ENCODE peak calls at places on chromosomes 4 and X, in four cellular contexts. C, D, T and M are unnamed samples.
A peak's percentile ranks its signal among the peaks of the same experiment; 100 is the strongest.

GRCh38 chr4:6143603-6144181 is 56.7 kb downstream of the JAKMIP1 start:
- DNase-seq in D (no peak), C (no peak), T (no peak), M (no peak)

GRCh38 chrX:17542123-17542522 is 167.1 kb downstream of the NHS start:
- DNase-seq in T (peak; percentile 47), D (peak; percentile 52), C (no peak), M (no peak)

GRCh38 chrX:40172169-40172979 is 74.6 kb upstream of the BCOR start:
- DNase-seq in T (no peak), C (peak; percentile 78), D (peak; percentile 72), M (no peak)

GRCh38 chrX:65932173-65933084 is 107.5 kb downstream of the VSIG4 start:
- DNase-seq in C (no peak), D (no peak), T (no peak), M (no peak)

GRCh38 chrX:16145656-16146055 is 21.6 kb upstream of the MAGEB17 start:
- DNase-seq in T (no peak), C (no peak), D (no peak), M (no peak)

GRCh38 chr4:141080668-141081067 is 52.6 kb downstream of the RNF150 start:
- DNase-seq in T (no peak), D (no peak), C (no peak), M (no peak)

GRCh38 chr4:134666640-134667039 is 465.1 kb upstream of the PABPC4L start:
- DNase-seq in T (no peak), C (no peak), D (no peak), M (no peak)

GRCh38 chr4:79964715-79965345 is 108.2 kb downstream of the ANTXR2 start:
- DNase-seq in T (no peak), C (no peak), D (no peak), M (no peak)

GRCh38 chrX:31074522-31074921 is 2.7 kb upstream of the FTHL17 start:
- DNase-seq in T (no peak), D (no peak), C (no peak), M (no peak)

GRCh38 chr4:159398236-159398638 is 295.4 kb downstream of the RAPGEF2 start:
- DNase-seq in T (no peak), D (no peak), C (no peak), M (no peak)

GRCh38 chrX:39000802-39001201 is 199.5 kb downstream of the MID1IP1 start:
- DNase-seq in D (no peak), T (no peak), C (no peak), M (no peak)

GRCh38 chr4:94882756-94883155 is 125.0 kb downstream of the BMPR1B start:
- DNase-seq in D (no peak), C (no peak), T (no peak), M (no peak)

GRCh38 chrX:9745417-9746115 is 20.1 kb downstream of the GPR143 start:
- DNase-seq in T (no peak), D (no peak), C (no peak), M (no peak)

GRCh38 chrX:107014927-107015326 is 14.9 kb upstream of the MORC4 start:
- DNase-seq in C (no peak), T (no peak), D (no peak), M (no peak)

GRCh38 chrX:25016938-25017598 is 1.3 kb upstream of the ARX start:
- DNase-seq in C (no peak), T (no peak), D (no peak), M (no peak)

GRCh38 chr4:88143504-88143903 is 14.9 kb downstream of the ABCG2 start:
- DNase-seq in C (no peak), T (no peak), D (no peak), M (no peak)

GRCh38 chr4:21102667-21103066 is 402.4 kb downstream of the PACRGL start:
- DNase-seq in T (no peak), C (no peak), D (no peak), M (no peak)

GRCh38 chrX:111100191-111100590 is 4.2 kb downstream of the PAK3 start:
- DNase-seq in C (no peak), D (no peak), T (no peak), M (peak; percentile 37)

GRCh38 chr4:67853336-67853735 is 30.5 kb downstream of the TMPRSS11D start:
- DNase-seq in C (no peak), D (no peak), T (no peak), M (no peak)

GRCh38 chrX:63350551-63350950 is 581 bp downstream of the SPIN4 start:
- DNase-seq in C (no peak), T (no peak), D (no peak), M (no peak)

GRCh38 chr4:111512081-111512774 is 633.0 kb upstream of the FAM241A start:
- DNase-seq in T (no peak), C (no peak), D (no peak), M (no peak)

GRCh38 chr4:157204634-157205244 is 15.8 kb upstream of the GRIA2 start:
- DNase-seq in D (no peak), T (no peak), C (no peak), M (no peak)

GRCh38 chr4:21858971-21859370 is 89.6 kb downstream of the KCNIP4 start:
- DNase-seq in C (no peak), T (no peak), D (no peak), M (no peak)

GRCh38 chr4:110163327-110164070 is 34.9 kb downstream of the ELOVL6 start:
- DNase-seq in C (no peak), D (no peak), T (no peak), M (no peak)

GRCh38 chr4:75708218-75708691 is 16.1 kb upstream of the USO1 start:
- DNase-seq in C (no peak), D (no peak), T (no peak), M (no peak)

GRCh38 chr4:72314869-72315268 is 254.2 kb downstream of the ADAMTS3 start:
- DNase-seq in C (no peak), T (no peak), D (no peak), M (no peak)

GRCh38 chr4:13654158-13654797 is 26.8 kb upstream of the BOD1L1 start:
- DNase-seq in C (peak; percentile 83), T (peak; percentile 55), D (peak; percentile 86), M (peak; percentile 39)

GRCh38 chrX:99795495-99795894 is 614.6 kb downstream of the PCDH19 start:
- DNase-seq in C (no peak), T (no peak), D (no peak), M (no peak)

GRCh38 chrX:46574337-46574940 is 874 bp downstream of the CHST7 start:
- DNase-seq in C (peak; percentile 65), T (no peak), D (no peak), M (no peak)

GRCh38 chrX:46573896-46574336 is 351 bp downstream of the CHST7 start:
- DNase-seq in C (peak; percentile 71), D (peak; percentile 40), T (peak; percentile 40), M (no peak)

GRCh38 chrX:46572295-46572936 is 1.1 kb upstream of the CHST7 start:
- DNase-seq in T (no peak), D (no peak), C (no peak), M (no peak)

GRCh38 chrX:46574941-46575381 is 1.4 kb downstream of the CHST7 start:
- DNase-seq in D (peak; percentile 31), C (no peak), T (no peak), M (no peak)

GRCh38 chrX:46573331-46573895 is at the start of gene CHST7:
- DNase-seq in D (peak; percentile 52), C (peak; percentile 74), T (peak; percentile 36), M (no peak)
- TF ChIP-seq POLR2A in D (no peak), C (no peak), T (no peak), M (no peak)

GRCh38 chr4:99947608-99948007 is 1.2 kb upstream of the DNAJB14 start:
- DNase-seq in T (no peak), D (no peak), C (no peak), M (no peak)

GRCh38 chr4:99947190-99947578 is 766 bp upstream of the DNAJB14 start:
- DNase-seq in D (no peak), T (no peak), C (no peak), M (no peak)

GRCh38 chr4:99949999-99950912 is at the start of gene H2AZ1:
- DNase-seq in D (peak; percentile 99), C (peak; percentile 100), T (peak; percentile 99), M (peak; percentile 85)

GRCh38 chr4:99950913-99951254 is 809 bp upstream of the H2AZ1 start:
- DNase-seq in C (no peak), D (no peak), T (no peak), M (no peak)

GRCh38 chr4:99949034-99949998 is 759 bp downstream of the H2AZ1 start:
- DNase-seq in D (peak; percentile 90), C (peak; percentile 94), T (peak; percentile 87), M (peak; percentile 30)
- TF ChIP-seq POLR2AphosphoS5 in D (peak; percentile 30), C (no peak), T (peak; percentile 39), M (no peak)

DNA sequence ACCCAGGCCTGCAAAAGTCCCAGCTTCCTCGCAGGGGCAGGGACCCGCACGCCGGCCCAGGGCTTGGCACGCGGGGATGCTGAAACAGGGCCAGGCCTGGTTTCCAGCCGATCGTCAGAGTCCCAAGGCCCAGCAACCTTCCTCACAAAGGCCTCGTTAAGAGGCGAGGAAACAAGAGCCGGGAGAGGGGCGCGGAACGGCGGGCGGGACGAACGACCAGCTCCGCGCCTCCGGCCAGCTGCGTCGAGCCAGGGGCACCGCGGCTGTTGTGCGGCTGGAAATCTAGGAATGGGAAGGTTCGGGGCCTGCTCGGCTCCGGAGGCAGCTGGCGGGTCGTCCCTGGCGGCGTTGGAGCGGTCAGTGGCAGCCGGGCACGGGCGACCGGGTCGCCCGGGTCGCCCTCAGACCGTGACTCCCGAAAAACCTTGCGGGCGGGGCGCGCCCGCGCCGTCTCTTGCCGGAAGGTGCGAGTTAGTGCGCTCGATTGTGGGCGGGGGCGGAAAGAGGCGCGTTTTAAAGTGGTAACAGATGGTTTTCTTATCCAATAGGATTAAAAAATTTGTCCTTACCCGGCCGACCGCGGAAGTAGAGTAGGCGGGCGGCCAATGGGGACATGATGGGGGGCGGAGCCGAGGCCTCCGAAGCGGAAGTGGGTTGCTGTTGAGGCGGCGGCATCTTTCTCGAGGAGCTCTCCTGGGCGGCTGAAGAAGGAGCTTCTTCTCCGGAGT is at the start of gene RNF4:
- DNase-seq in T (peak; percentile 96), C (peak; percentile 98), D (peak; percentile 97), M (peak; percentile 98)
- TF ChIP-seq POLR2A in T (no peak), C (peak; percentile 66), D (no peak), M (no peak)

GRCh38 chrX:137430984-137431475 is 134.9 kb upstream of the ZIC3 start:
- DNase-seq in T (no peak), C (no peak), D (no peak), M (no peak)

GRCh38 chrX:137431693-137432488 is 134.0 kb upstream of the ZIC3 start:
- DNase-seq in C (no peak), D (no peak), T (no peak), M (no peak)

GRCh38 chrX:137428777-137429564 is 137.0 kb upstream of the ZIC3 start:
- DNase-seq in D (no peak), T (no peak), C (no peak), M (no peak)

GRCh38 chrX:137428251-137428661 is 137.7 kb upstream of the ZIC3 start:
- DNase-seq in D (no peak), T (no peak), C (no peak), M (peak; percentile 27)

GRCh38 chrX:137430301-137430700 is 135.6 kb upstream of the ZIC3 start:
- DNase-seq in D (no peak), T (no peak), C (no peak), M (no peak)
- TF ChIP-seq POLR2AphosphoS5 in D (no peak), T (no peak), C (no peak), M (no peak)

GRCh38 chr4:119084503-119084902 is 51.1 kb upstream of the MYOZ2 start:
- DNase-seq in T (no peak), C (no peak), D (no peak), M (no peak)

GRCh38 chr4:119081943-119082342 is 53.7 kb upstream of the MYOZ2 start:
- DNase-seq in D (no peak), C (no peak), T (no peak), M (no peak)

GRCh38 chr4:119081542-119081859 is 54.1 kb upstream of the MYOZ2 start:
- DNase-seq in C (no peak), D (no peak), T (no peak), M (no peak)

GRCh38 chr4:119080721-119081541 is 54.7 kb upstream of the MYOZ2 start:
- DNase-seq in D (no peak), C (no peak), T (no peak), M (no peak)

GRCh38 chr4:119082661-119083060 is 53.0 kb upstream of the MYOZ2 start:
- DNase-seq in T (no peak), D (no peak), C (no peak), M (no peak)
- TF ChIP-seq POLR2A in T (no peak), D (no peak), C (no peak), M (no peak)